ENCODE peak calls at places on chromosomes 4 and X, in six cellular contexts. One of them, this sample, is unnamed.

GRCh38 chr4:8900588-8900987 is 28.9 kb upstream of the HMX1 start:
- DNase-seq in fibroblast of the aortic adventitia: no peak
- DNase-seq in lung microvascular endothelial cell: no peak
- DNase-seq in activated CD4-positive, alpha-beta memory T cell treated with anti-CD3 and anti-CD28 coated beads, Interleukin-2, amount 10 ng/mL, durations not matched to agents 7 days and 5 days: no peak
- DNase-seq in GM20000: no peak
- DNase-seq in GM12878: no peak
- DNase-seq in this sample: no peak

GRCh38 chr4:53686521-53686920 is 95.2 kb upstream of the LNX1 start:
- DNase-seq in activated CD4-positive, alpha-beta memory T cell treated with anti-CD3 and anti-CD28 coated beads, Interleukin-2, amount 10 ng/mL, durations not matched to agents 7 days and 5 days: no peak
- DNase-seq in GM12878: no peak
- DNase-seq in fibroblast of the aortic adventitia: no peak
- DNase-seq in GM20000: no peak
- DNase-seq in lung microvascular endothelial cell: no peak
- DNase-seq in this sample: no peak

GRCh38 chrX:9515464-9515863 is 50.6 kb downstream of the TBL1X start:
- DNase-seq in fibroblast of the aortic adventitia: peak
- DNase-seq in activated CD4-positive, alpha-beta memory T cell treated with anti-CD3 and anti-CD28 coated beads, Interleukin-2, amount 10 ng/mL, durations not matched to agents 7 days and 5 days: no peak
- DNase-seq in GM12878: no peak
- DNase-seq in GM20000: no peak
- DNase-seq in lung microvascular endothelial cell: peak
- DNase-seq in this sample: no peak

GRCh38 chr4:100340534-100341364 is 150.5 kb upstream of the DDIT4L start:
- DNase-seq in GM12878: no peak
- DNase-seq in lung microvascular endothelial cell: peak
- DNase-seq in fibroblast of the aortic adventitia: peak
- DNase-seq in GM20000: no peak
- DNase-seq in activated CD4-positive, alpha-beta memory T cell treated with anti-CD3 and anti-CD28 coated beads, Interleukin-2, amount 10 ng/mL, durations not matched to agents 7 days and 5 days: no peak
- DNase-seq in this sample: peak

GRCh38 chr4:42761804-42762203 is 104.9 kb upstream of the ATP8A1 start:
- DNase-seq in GM20000: no peak
- DNase-seq in GM12878: no peak
- DNase-seq in fibroblast of the aortic adventitia: no peak
- DNase-seq in lung microvascular endothelial cell: no peak
- DNase-seq in activated CD4-positive, alpha-beta memory T cell treated with anti-CD3 and anti-CD28 coated beads, Interleukin-2, amount 10 ng/mL, durations not matched to agents 7 days and 5 days: no peak
- DNase-seq in this sample: no peak

GRCh38 chr4:123744664-123745290 is 348.2 kb downstream of the SPRY1 start:
- DNase-seq in fibroblast of the aortic adventitia: peak
- DNase-seq in GM20000: no peak
- DNase-seq in GM12878: no peak
- DNase-seq in activated CD4-positive, alpha-beta memory T cell treated with anti-CD3 and anti-CD28 coated beads, Interleukin-2, amount 10 ng/mL, durations not matched to agents 7 days and 5 days: no peak
- DNase-seq in lung microvascular endothelial cell: peak
- DNase-seq in this sample: no peak

GRCh38 chrX:45758319-45758718 is 557.6 kb upstream of the DIPK2B start:
- DNase-seq in activated CD4-positive, alpha-beta memory T cell treated with anti-CD3 and anti-CD28 coated beads, Interleukin-2, amount 10 ng/mL, durations not matched to agents 7 days and 5 days: peak
- DNase-seq in lung microvascular endothelial cell: peak
- DNase-seq in GM12878: peak
- DNase-seq in fibroblast of the aortic adventitia: peak
- DNase-seq in GM20000: no peak
- DNase-seq in this sample: no peak

GRCh38 chr4:52577285-52577968 is 81.7 kb downstream of the USP46 start:
- DNase-seq in GM20000: no peak
- DNase-seq in lung microvascular endothelial cell: peak
- DNase-seq in fibroblast of the aortic adventitia: peak
- DNase-seq in activated CD4-positive, alpha-beta memory T cell treated with anti-CD3 and anti-CD28 coated beads, Interleukin-2, amount 10 ng/mL, durations not matched to agents 7 days and 5 days: no peak
- DNase-seq in GM12878: no peak
- DNase-seq in this sample: peak

GRCh38 chr4:101400096-101400495 is 52.8 kb upstream of the PPP3CA start:
- DNase-seq in activated CD4-positive, alpha-beta memory T cell treated with anti-CD3 and anti-CD28 coated beads, Interleukin-2, amount 10 ng/mL, durations not matched to agents 7 days and 5 days: peak
- DNase-seq in GM12878: no peak
- DNase-seq in GM20000: no peak
- DNase-seq in lung microvascular endothelial cell: no peak
- DNase-seq in fibroblast of the aortic adventitia: peak
- DNase-seq in this sample: no peak

GRCh38 chr4:24067781-24068193 is 177.9 kb upstream of the PPARGC1A start:
- DNase-seq in GM12878: no peak
- DNase-seq in lung microvascular endothelial cell: peak
- DNase-seq in activated CD4-positive, alpha-beta memory T cell treated with anti-CD3 and anti-CD28 coated beads, Interleukin-2, amount 10 ng/mL, durations not matched to agents 7 days and 5 days: no peak
- DNase-seq in GM20000: no peak
- DNase-seq in fibroblast of the aortic adventitia: peak
- DNase-seq in this sample: peak

GRCh38 chrX:136710324-136710951 is 62.5 kb downstream of the CD40LG start:
- DNase-seq in GM12878: no peak
- DNase-seq in GM20000: no peak
- DNase-seq in lung microvascular endothelial cell: peak
- DNase-seq in fibroblast of the aortic adventitia: peak
- DNase-seq in activated CD4-positive, alpha-beta memory T cell treated with anti-CD3 and anti-CD28 coated beads, Interleukin-2, amount 10 ng/mL, durations not matched to agents 7 days and 5 days: no peak
- DNase-seq in this sample: no peak

GRCh38 chrX:51759055-51759454 is 15.8 kb downstream of the GSPT2 start:
- DNase-seq in GM20000: no peak
- DNase-seq in activated CD4-positive, alpha-beta memory T cell treated with anti-CD3 and anti-CD28 coated beads, Interleukin-2, amount 10 ng/mL, durations not matched to agents 7 days and 5 days: no peak
- DNase-seq in GM12878: no peak
- DNase-seq in lung microvascular endothelial cell: no peak
- DNase-seq in fibroblast of the aortic adventitia: no peak
- DNase-seq in this sample: no peak

GRCh38 chr4:178427663-178428062 is 985.4 kb upstream of the AGA start:
- DNase-seq in GM20000: no peak
- DNase-seq in GM12878: no peak
- DNase-seq in activated CD4-positive, alpha-beta memory T cell treated with anti-CD3 and anti-CD28 coated beads, Interleukin-2, amount 10 ng/mL, durations not matched to agents 7 days and 5 days: no peak
- DNase-seq in fibroblast of the aortic adventitia: no peak
- DNase-seq in lung microvascular endothelial cell: no peak
- DNase-seq in this sample: no peak

GRCh38 chr4:101192244-101192643 is 155.1 kb downstream of the PPP3CA start:
- DNase-seq in fibroblast of the aortic adventitia: no peak
- DNase-seq in GM20000: no peak
- DNase-seq in GM12878: no peak
- DNase-seq in activated CD4-positive, alpha-beta memory T cell treated with anti-CD3 and anti-CD28 coated beads, Interleukin-2, amount 10 ng/mL, durations not matched to agents 7 days and 5 days: no peak
- DNase-seq in lung microvascular endothelial cell: no peak
- DNase-seq in this sample: no peak

GRCh38 chr4:185096032-185096653 is 46.9 kb upstream of the SLC25A4 start:
- DNase-seq in lung microvascular endothelial cell: peak
- DNase-seq in GM20000: peak
- DNase-seq in activated CD4-positive, alpha-beta memory T cell treated with anti-CD3 and anti-CD28 coated beads, Interleukin-2, amount 10 ng/mL, durations not matched to agents 7 days and 5 days: no peak
- DNase-seq in fibroblast of the aortic adventitia: peak
- DNase-seq in GM12878: no peak
- DNase-seq in this sample: peak

This sample was measured in NCI-H446.